ENCODE peak calls at places on chromosomes 1 and 21, in five cellular contexts. One of them, this sample, is unnamed.

GRCh38 chr1:20493839-20494608 is 8.0 kb upstream of the CAMK2N1 start:
- ATAC-seq in gastrocnemius medialis: peak; percentile 87
- ATAC-seq in GM12878: peak; percentile 95
- ATAC-seq in GM23338: peak; percentile 87
- ATAC-seq in foreskin keratinocyte: peak; percentile 55
- ATAC-seq in this sample: no peak

GRCh38 chr1:148334339-148335130 is 148.6 kb downstream of the PPIAL4G start:
- ATAC-seq in gastrocnemius medialis: peak; percentile 80
- ATAC-seq in GM12878: peak; percentile 96
- ATAC-seq in GM23338: peak; percentile 86
- ATAC-seq in foreskin keratinocyte: peak; percentile 85
- ATAC-seq in this sample: peak; percentile 87

GRCh38 chr1:115717541-115717940 is 51.0 kb downstream of the CASQ2 start:
- ATAC-seq in gastrocnemius medialis: peak; percentile 78
- ATAC-seq in GM12878: peak; percentile 83
- ATAC-seq in GM23338: peak; percentile 71
- ATAC-seq in foreskin keratinocyte: no peak
- ATAC-seq in this sample: no peak

GRCh38 chr1:199038188-199038587 is 399.3 kb downstream of the PTPRC start:
- ATAC-seq in gastrocnemius medialis: no peak
- ATAC-seq in GM12878: no peak
- ATAC-seq in GM23338: no peak
- ATAC-seq in foreskin keratinocyte: no peak
- ATAC-seq in this sample: no peak

GRCh38 chr1:161214374-161214773 is 721 bp upstream of the FCER1G start:
- ATAC-seq in gastrocnemius medialis: no peak
- ATAC-seq in GM12878: no peak
- ATAC-seq in GM23338: no peak
- ATAC-seq in foreskin keratinocyte: no peak
- ATAC-seq in this sample: no peak

GRCh38 chr1:211353562-211354212 is 27.1 kb downstream of the TRAF5 start:
- ATAC-seq in gastrocnemius medialis: no peak
- ATAC-seq in GM12878: peak; percentile 13
- ATAC-seq in GM23338: no peak
- ATAC-seq in foreskin keratinocyte: no peak
- ATAC-seq in this sample: no peak

GRCh38 chr1:224903955-224904354 is 25.5 kb upstream of the DNAH14 start:
- ATAC-seq in gastrocnemius medialis: no peak
- ATAC-seq in GM12878: peak; percentile 26
- ATAC-seq in GM23338: no peak
- ATAC-seq in foreskin keratinocyte: no peak
- ATAC-seq in this sample: no peak

GRCh38 chr1:220768127-220768601 is 18.5 kb upstream of the MTARC1 start:
- ATAC-seq in gastrocnemius medialis: no peak
- ATAC-seq in GM12878: peak; percentile 47
- ATAC-seq in GM23338: no peak
- ATAC-seq in foreskin keratinocyte: no peak
- ATAC-seq in this sample: no peak

GRCh38 chr1:2229032-2229920 is 1.2 kb downstream of the SKI start:
- ATAC-seq in gastrocnemius medialis: peak; percentile 46
- ATAC-seq in GM12878: peak; percentile 36
- ATAC-seq in GM23338: peak; percentile 5
- ATAC-seq in foreskin keratinocyte: no peak
- ATAC-seq in this sample: no peak

GRCh38 chr1:93617670-93618488 is 63.8 kb downstream of the BCAR3 start:
- ATAC-seq in gastrocnemius medialis: no peak
- ATAC-seq in GM12878: no peak
- ATAC-seq in GM23338: no peak
- ATAC-seq in foreskin keratinocyte: no peak
- ATAC-seq in this sample: no peak

GRCh38 chr21:27156666-27157065 is 189.8 kb upstream of the ADAMTS5 start:
- ATAC-seq in gastrocnemius medialis: no peak
- ATAC-seq in GM12878: no peak
- ATAC-seq in GM23338: no peak
- ATAC-seq in foreskin keratinocyte: no peak
- ATAC-seq in this sample: no peak

GRCh38 chr21:37270576-37271365 is 3.6 kb upstream of the VPS26C start:
- ATAC-seq in gastrocnemius medialis: no peak
- ATAC-seq in GM12878: no peak
- ATAC-seq in GM23338: no peak
- ATAC-seq in foreskin keratinocyte: no peak
- ATAC-seq in this sample: no peak

GRCh38 chr1:35120458-35121133 is 41.4 kb downstream of the ZMYM1 start:
- ATAC-seq in gastrocnemius medialis: no peak
- ATAC-seq in GM12878: peak; percentile 96
- ATAC-seq in GM23338: peak; percentile 94
- ATAC-seq in foreskin keratinocyte: peak; percentile 37
- ATAC-seq in this sample: peak; percentile 44

GRCh38 chr1:208242829-208243521 is 1.2 kb downstream of the PLXNA2 start:
- ATAC-seq in gastrocnemius medialis: peak; percentile 39
- ATAC-seq in GM12878: no peak
- ATAC-seq in GM23338: peak; percentile 44
- ATAC-seq in foreskin keratinocyte: peak; percentile 39
- ATAC-seq in this sample: no peak

GRCh38 chr1:50427818-50428779 is 4.9 kb upstream of the DMRTA2 start:
- ATAC-seq in gastrocnemius medialis: no peak
- ATAC-seq in GM12878: no peak
- ATAC-seq in GM23338: peak; percentile 6
- ATAC-seq in foreskin keratinocyte: no peak
- ATAC-seq in this sample: no peak

GRCh38 chr1:113850127-113850796 is 21.2 kb downstream of the PTPN22 start:
- ATAC-seq in gastrocnemius medialis: no peak
- ATAC-seq in GM12878: no peak
- ATAC-seq in GM23338: no peak
- ATAC-seq in foreskin keratinocyte: no peak
- ATAC-seq in this sample: no peak

GRCh38 chr1:154816937-154817336 is 53.1 kb downstream of the KCNN3 start:
- ATAC-seq in gastrocnemius medialis: no peak
- ATAC-seq in GM12878: no peak
- ATAC-seq in GM23338: no peak
- ATAC-seq in foreskin keratinocyte: no peak
- ATAC-seq in this sample: no peak